ENCODE peak calls at places on chromosomes 16 and 17, in seven cellular contexts. D is neural progenitor cell, P is PC-3, N is hepatocyte, K is GM23338, E is MM.1S, I is HCT116. J is an unnamed sample.

GRCh38 chr17:61570118-61570517 is 20.9 kb downstream of the NACA2 start:
- DNase-seq in D (no peak), P (peak), N (no peak), K (no peak), E (no peak), I (peak), J (peak)

GRCh38 chr17:55722742-55723487 is at the start of gene TMEM100:
- DNase-seq in D (no peak), P (no peak), N (peak), K (peak), E (no peak), I (no peak), J (no peak)

GRCh38 chr17:41837761-41838538 is at the start of gene KLHL10:
- DNase-seq in D (no peak), P (no peak), N (no peak), K (no peak), E (no peak), I (no peak), J (no peak)

GRCh38 chr17:21194688-21195087 is 19.3 kb downstream of the TMEM11 start:
- DNase-seq in D (no peak), P (no peak), N (no peak), K (no peak), E (no peak), I (no peak), J (no peak)

GRCh38 chr16:16021988-16022682 is 72.7 kb downstream of the ABCC1 start:
- DNase-seq in D (peak), P (peak), N (peak), K (no peak), E (no peak), I (peak), J (peak)

GRCh38 chr17:53628011-53628410 is 194.7 kb upstream of the KIF2B start:
- DNase-seq in D (no peak), P (peak), N (no peak), K (no peak), E (peak), I (no peak), J (no peak)

GRCh38 chr17:7818746-7819645 is 15.0 kb upstream of the KDM6B start:
- DNase-seq in D (no peak), P (no peak), N (no peak), K (no peak), E (no peak), I (no peak), J (no peak)

GRCh38 chr16:685967-686366 is 1.8 kb upstream of the JMJD8 start:
- DNase-seq in D (peak), P (peak), N (peak), K (peak), E (no peak), I (no peak), J (no peak)

GRCh38 chr16:884232-884631 is 83.7 kb upstream of the GNG13 start:
- DNase-seq in D (no peak), P (no peak), N (no peak), K (no peak), E (no peak), I (no peak), J (no peak)

GRCh38 chr17:70380017-70380416 is 210.7 kb downstream of the KCNJ2 start:
- DNase-seq in D (no peak), P (no peak), N (no peak), K (no peak), E (no peak), I (no peak), J (no peak)

GRCh38 chr17:79970576-79971068 is 65.0 kb downstream of the TBC1D16 start:
- DNase-seq in D (peak), P (peak), N (peak), K (peak), E (peak), I (peak), J (peak)

GRCh38 chr17:16415031-16415924 is at the start of gene TRPV2:
- DNase-seq in D (peak), P (peak), N (peak), K (peak), E (peak), I (no peak), J (peak)

GRCh38 chr17:49365667-49366066 is 3.6 kb upstream of the ZNF652 start:
- DNase-seq in D (peak), P (peak), N (peak), K (peak), E (peak), I (peak), J (peak)

GRCh38 chr17:58235821-58236220 is 2.6 kb upstream of the LPO start:
- DNase-seq in D (no peak), P (no peak), N (no peak), K (no peak), E (no peak), I (no peak), J (no peak)

GRCh38 chr17:57601328-57601727 is 143.8 kb downstream of the CCDC182 start:
- DNase-seq in D (no peak), P (no peak), N (no peak), K (no peak), E (no peak), I (no peak), J (no peak)

GRCh38 chr17:49777577-49777976 is 10.9 kb upstream of the KAT7 start:
- DNase-seq in D (peak), P (no peak), N (no peak), K (peak), E (no peak), I (no peak), J (no peak)

DNA sequence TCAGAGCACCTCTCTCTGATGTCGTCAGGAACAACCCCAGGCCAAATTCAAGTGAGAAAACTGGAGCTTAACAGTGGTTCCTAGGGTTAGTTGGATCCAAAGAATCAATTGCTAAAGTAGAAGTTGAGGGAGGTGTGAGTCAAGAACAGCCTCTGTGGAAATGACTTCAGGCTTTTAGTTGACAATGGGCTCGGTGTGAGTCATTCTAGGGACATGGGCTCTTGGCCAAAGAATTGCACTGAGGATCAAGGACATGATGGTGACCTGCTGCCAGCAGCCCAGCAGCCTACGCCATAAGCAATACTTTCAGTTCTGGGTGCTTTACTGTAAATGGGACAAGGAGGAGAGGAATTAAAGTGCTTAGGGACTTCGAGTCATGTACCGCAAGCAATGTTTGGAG is 32.1 kb upstream of the SMURF2 start:
- DNase-seq in D (no peak), P (peak), N (no peak), K (no peak), E (no peak), I (peak), J (no peak)
- H3K4me2 ChIP-seq in D (no peak), P (peak), N (no peak), K (no peak), E (no peak), I (peak), J (no peak)

GRCh38 chr17:43772877-43773648 is 5.7 kb downstream of the DUSP3 start:
- DNase-seq in D (no peak), P (no peak), N (no peak), K (no peak), E (no peak), I (no peak), J (no peak)
- TF ChIP-seq EZH2phosphoT487 in D (no peak), P (no peak), N (no peak), K (no peak), E (no peak), I (no peak), J (no peak)

DNA sequence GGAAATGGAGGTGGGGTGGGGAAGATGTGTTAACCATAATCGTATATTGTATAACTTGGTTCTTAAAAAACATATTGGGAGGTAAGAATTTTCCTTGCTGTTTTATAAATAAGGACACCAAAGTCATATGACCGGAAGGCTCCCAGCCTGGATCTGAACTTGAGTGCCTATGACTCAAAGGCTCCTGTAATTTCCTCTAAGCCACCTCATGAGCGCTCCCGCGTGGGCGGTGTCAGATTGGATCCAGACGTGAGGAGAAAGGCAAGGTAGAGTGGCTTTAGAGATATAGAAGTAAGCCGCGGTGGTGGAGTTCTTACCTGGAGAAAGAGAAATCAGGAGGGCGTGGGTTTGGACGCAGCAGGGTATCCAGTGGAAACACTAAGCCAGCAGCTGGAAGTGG is 196.2 kb upstream of the NLRP1 start:
- DNase-seq in D (no peak), P (peak), N (peak), K (no peak), E (no peak), I (peak), J (no peak)
- TF ChIP-seq CTCF in D (no peak), P (peak), N (no peak), K (peak), E (no peak), I (peak), J (no peak)

GRCh38 chr17:39014795-39015545 is 47.8 kb upstream of the FBXO47 start:
- DNase-seq in D (no peak), P (no peak), N (no peak), K (no peak), E (no peak), I (no peak), J (no peak)

GRCh38 chr17:39014044-39014794 is 47.0 kb upstream of the FBXO47 start:
- DNase-seq in D (no peak), P (peak), N (peak), K (no peak), E (no peak), I (no peak), J (no peak)

GRCh38 chr17:39015546-39015935 is 48.3 kb upstream of the FBXO47 start:
- DNase-seq in D (no peak), P (no peak), N (no peak), K (no peak), E (no peak), I (no peak), J (no peak)

GRCh38 chr17:39016193-39017153 is 49.3 kb upstream of the FBXO47 start:
- DNase-seq in D (no peak), P (no peak), N (no peak), K (no peak), E (no peak), I (no peak), J (no peak)

DNA sequence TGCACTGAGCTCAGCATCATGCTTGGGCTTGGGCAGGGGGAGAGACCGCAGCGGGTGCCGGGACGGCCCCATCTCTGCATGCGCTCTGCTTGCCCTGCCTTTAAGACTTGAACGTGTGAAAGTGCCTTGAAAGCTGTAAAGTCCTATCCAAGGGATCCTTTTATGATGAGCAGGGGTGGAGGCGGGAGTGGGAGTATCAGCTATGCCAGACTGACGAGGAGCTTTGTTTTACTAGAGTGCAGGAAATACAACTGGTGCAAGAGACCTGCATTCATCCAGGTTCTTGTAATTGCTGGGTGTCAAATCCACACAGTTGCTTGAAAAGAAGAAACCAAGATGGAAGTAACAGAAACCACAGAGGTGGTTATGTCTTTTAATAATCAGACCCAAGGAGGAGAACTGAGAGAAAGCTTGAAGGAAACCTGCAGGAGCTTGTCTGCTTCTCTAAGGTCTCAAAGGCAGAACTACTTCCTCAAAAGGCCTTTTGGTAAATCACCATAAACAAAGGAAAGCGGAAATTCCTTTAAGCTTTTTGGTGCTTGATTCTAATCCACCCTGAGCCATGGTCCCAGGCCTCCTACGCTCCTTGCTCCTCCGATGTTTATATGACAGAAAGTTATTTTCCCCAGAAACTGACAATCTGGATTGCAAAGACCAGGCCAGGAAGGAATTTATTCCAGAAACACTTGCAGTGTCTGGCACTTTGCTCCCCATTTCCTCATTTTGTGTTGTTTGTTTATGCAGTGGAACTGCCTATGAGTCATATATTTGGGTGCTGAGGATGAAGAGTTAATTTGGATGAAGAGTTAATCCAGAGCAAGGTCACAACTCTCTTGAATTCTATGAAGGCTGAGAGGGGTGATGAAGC is 51.3 kb upstream of the FBXO47 start:
- DNase-seq in D (no peak), P (no peak), N (no peak), K (no peak), E (no peak), I (no peak), J (peak)
- H3K4me2 ChIP-seq in D (peak), P (no peak), N (no peak), K (peak), E (no peak), I (no peak), J (peak)

DNA sequence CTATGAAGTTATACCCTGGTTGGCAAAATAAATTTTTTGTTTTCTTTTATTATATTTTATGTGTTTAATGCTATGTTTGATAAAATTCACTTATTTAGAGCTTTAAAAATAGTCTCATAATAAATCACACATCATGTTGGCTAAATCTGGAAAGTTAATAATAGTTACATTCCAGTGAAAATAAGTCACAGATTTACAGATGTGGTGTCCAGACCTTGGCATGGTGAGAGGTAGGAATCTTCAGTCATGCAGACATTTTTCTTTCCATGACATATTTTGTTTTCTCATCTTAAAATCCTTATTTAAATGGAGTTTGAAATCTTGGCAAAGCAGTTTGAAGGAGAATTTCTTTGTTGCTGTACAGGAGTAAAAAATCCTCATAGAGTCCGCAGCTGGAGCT is 48.1 kb upstream of the GOSR1 start:
- DNase-seq in D (no peak), P (no peak), N (no peak), K (no peak), E (no peak), I (no peak), J (no peak)
- TF ChIP-seq EZH2phosphoT487 in D (no peak), P (no peak), N (no peak), K (no peak), E (no peak), I (no peak), J (no peak)

GRCh38 chr16:67150058-67150832 is 553 bp downstream of the B3GNT9 start:
- DNase-seq in D (peak), P (no peak), N (peak), K (peak), E (peak), I (no peak), J (no peak)
- TF ChIP-seq CTCF in D (peak), P (no peak), N (peak), K (peak), E (no peak), I (no peak), J (no peak)

GRCh38 chr17:66809408-66809807 is 25.5 kb upstream of the CACNG5 start:
- DNase-seq in D (no peak), P (no peak), N (no peak), K (no peak), E (no peak), I (no peak), J (no peak)

GRCh38 chr17:66812571-66812970 is 22.3 kb upstream of the CACNG5 start:
- DNase-seq in D (no peak), P (no peak), N (no peak), K (no peak), E (no peak), I (no peak), J (no peak)

GRCh38 chr17:66810951-66811682 is 23.8 kb upstream of the CACNG5 start:
- DNase-seq in D (no peak), P (no peak), N (no peak), K (no peak), E (no peak), I (no peak), J (no peak)

GRCh38 chr17:66813314-66813713 is 21.6 kb upstream of the CACNG5 start:
- DNase-seq in D (no peak), P (no peak), N (no peak), K (no peak), E (no peak), I (no peak), J (no peak)

DNA sequence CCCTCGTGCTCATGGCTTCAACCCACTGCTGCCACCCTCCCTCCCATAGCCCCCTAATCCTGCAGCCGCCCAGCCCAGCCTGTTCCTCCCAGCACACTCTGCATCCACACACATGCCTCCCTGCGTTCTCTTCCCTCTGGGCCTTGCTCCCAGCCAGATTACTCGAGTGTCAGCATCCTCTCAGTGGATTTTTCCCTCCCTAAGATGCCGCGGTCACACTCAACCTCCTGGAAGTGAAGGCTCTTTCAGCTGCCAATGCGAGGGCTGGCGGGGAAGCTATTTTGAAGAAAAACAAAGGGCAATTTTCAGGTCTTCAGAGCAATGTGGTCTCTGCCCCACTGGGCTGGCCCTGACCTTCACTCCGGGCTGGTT is 23.2 kb upstream of the CACNG5 start:
- DNase-seq in D (no peak), P (no peak), N (no peak), K (no peak), E (no peak), I (no peak), J (no peak)
- H3K4me2 ChIP-seq in D (no peak), P (no peak), N (no peak), K (no peak), E (no peak), I (no peak), J (no peak)

DNA sequence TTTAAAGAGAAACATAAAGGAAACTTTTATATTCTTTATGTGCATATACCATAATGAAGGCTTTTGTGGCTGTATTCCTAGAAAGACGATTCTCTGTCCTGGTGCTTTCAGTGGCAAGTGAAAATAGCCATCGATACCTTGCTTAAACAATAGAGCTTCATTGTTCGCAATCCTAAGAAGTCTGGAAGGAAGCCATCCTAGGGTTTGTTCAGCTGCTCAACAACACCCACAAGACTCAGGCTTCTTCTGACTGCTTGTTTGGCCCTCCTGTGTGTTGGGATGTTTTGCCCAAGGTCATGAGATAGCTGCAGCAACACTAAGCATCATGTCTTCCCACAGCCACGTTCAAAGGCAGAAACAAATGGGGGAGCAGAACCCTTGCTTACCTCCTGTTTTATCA is 36.1 kb upstream of the COX10 start:
- DNase-seq in D (no peak), P (no peak), N (no peak), K (no peak), E (no peak), I (no peak), J (no peak)
- TF ChIP-seq EZH2phosphoT487 in D (no peak), P (no peak), N (no peak), K (no peak), E (no peak), I (no peak), J (no peak)

DNA sequence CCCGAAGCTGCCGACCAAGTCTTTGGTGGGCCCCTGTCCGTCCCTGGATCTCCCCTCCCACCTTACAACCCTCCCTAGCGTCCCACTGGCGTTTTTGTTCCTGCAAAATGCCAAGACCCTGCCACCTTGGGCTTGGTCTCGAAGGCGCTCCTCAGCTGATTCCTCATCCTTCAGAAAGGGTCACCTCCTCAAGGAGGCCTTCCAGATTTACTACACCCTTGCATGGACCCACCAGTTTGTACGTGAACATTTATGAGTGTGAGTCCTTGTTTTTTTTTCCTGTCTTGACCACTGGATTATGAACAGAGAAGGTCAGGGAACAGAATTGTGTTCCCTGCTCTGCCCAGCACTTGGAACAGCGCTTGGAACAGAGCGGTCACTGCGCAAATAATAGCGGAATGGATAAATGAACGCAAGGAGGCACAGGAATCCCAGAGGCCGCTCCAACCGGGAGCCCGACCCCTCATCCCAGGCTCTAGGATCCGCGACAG is 895 bp upstream of the GFER start:
- DNase-seq in D (no peak), P (no peak), N (no peak), K (no peak), E (no peak), I (no peak), J (no peak)
- TF ChIP-seq CTCF in D (no peak), P (no peak), N (peak), K (no peak), E (no peak), I (no peak), J (no peak)